ENCODE peak calls at places on chromosomes 4 and X, in seven cellular contexts. J, Z, I, K, D, M and B are unnamed samples.

GRCh38 chr4:160423879-160424451 is 1321.1 kb downstream of the RAPGEF2 start:
- DNase-seq in J (no peak), Z (no peak), I (no peak), D (no peak), K (no peak), M (no peak), B (no peak)

GRCh38 chr4:6372649-6373525 is 99.5 kb downstream of the PPP2R2C start:
- DNase-seq in M (no peak), K (peak), D (peak), J (peak), Z (peak), I (peak), B (peak)

GRCh38 chrX:154748712-154749339 is 2.1 kb downstream of the GAB3 start:
- DNase-seq in M (no peak), D (peak), J (peak), I (no peak), Z (no peak), K (peak), B (no peak)

GRCh38 chr4:115279300-115279699 is 165.9 kb upstream of the NDST4 start:
- DNase-seq in I (no peak), M (no peak), J (no peak), D (no peak), K (no peak), Z (no peak), B (no peak)

GRCh38 chr4:139950568-139950967 is 203.4 kb downstream of the MAML3 start:
- DNase-seq in K (no peak), I (peak), D (no peak), J (no peak), Z (peak), M (no peak), B (peak)

GRCh38 chrX:150162141-150162540 is 201.0 kb upstream of the MAMLD1 start:
- DNase-seq in D (no peak), I (no peak), K (no peak), M (no peak), J (no peak), Z (no peak), B (no peak)

GRCh38 chrX:7146703-7147430 is 645 bp upstream of the STS start:
- DNase-seq in Z (no peak), D (no peak), J (peak), I (no peak), K (no peak), M (no peak), B (no peak)

GRCh38 chrX:133658244-133658911 is 243.1 kb upstream of the GPC4 start:
- DNase-seq in J (no peak), K (no peak), D (no peak), Z (no peak), M (no peak), I (no peak), B (no peak)

GRCh38 chrX:131617182-131617581 is 73.3 kb downstream of the OR13H1 start:
- DNase-seq in M (no peak), K (no peak), Z (no peak), I (no peak), D (no peak), J (no peak), B (no peak)

GRCh38 chr4:78766650-78767049 is 9.5 kb upstream of the BMP2K start:
- DNase-seq in K (no peak), J (no peak), I (no peak), M (no peak), Z (no peak), D (no peak), B (no peak)

GRCh38 chr4:1278336-1278670 is 11.4 kb upstream of the MAEA start:
- DNase-seq in Z (no peak), K (no peak), M (no peak), I (no peak), D (no peak), J (no peak), B (no peak)

GRCh38 chrX:24899391-24899790 is 116.4 kb downstream of the ARX start:
- DNase-seq in D (no peak), J (no peak), I (no peak), K (no peak), Z (no peak), M (no peak), B (no peak)

GRCh38 chrX:130173190-130173895 is 1.6 kb downstream of the RAB33A start:
- DNase-seq in I (peak), J (peak), D (no peak), M (no peak), K (no peak), Z (no peak), B (no peak)

GRCh38 chrX:129781134-129782014 is 1.6 kb downstream of the SASH3 start:
- DNase-seq in K (no peak), Z (peak), J (no peak), I (peak), D (no peak), M (no peak), B (peak)

GRCh38 chrX:109839694-109840358 is 106.8 kb upstream of the ACSL4 start:
- DNase-seq in M (peak), Z (no peak), J (peak), I (no peak), D (no peak), K (no peak), B (no peak)

GRCh38 chr4:19575959-19576358 is 675.7 kb upstream of the SLIT2 start:
- DNase-seq in J (no peak), K (no peak), Z (no peak), I (no peak), M (no peak), D (no peak), B (no peak)

GRCh38 chr4:139761461-139761860 is 95.8 kb downstream of the MGST2 start:
- DNase-seq in J (peak), I (no peak), K (peak), Z (no peak), D (peak), M (no peak), B (peak)

GRCh38 chrX:108250654-108251579 is 159.3 kb downstream of the ATG4A start:
- DNase-seq in J (no peak), I (no peak), K (no peak), Z (no peak), D (no peak), M (no peak), B (no peak)

GRCh38 chr4:139810710-139811109 is 145.1 kb downstream of the MGST2 start:
- DNase-seq in M (no peak), J (no peak), I (no peak), D (no peak), Z (no peak), K (no peak), B (no peak)

GRCh38 chrX:134146493-134146892 is 90.5 kb upstream of the CCDC160 start:
- DNase-seq in M (no peak), Z (no peak), K (no peak), J (no peak), D (peak), I (no peak), B (no peak)

GRCh38 chrX:7139202-7140081 is 8.1 kb upstream of the STS start:
- DNase-seq in M (no peak), K (no peak), I (no peak), Z (no peak), D (no peak), J (no peak), B (no peak)

GRCh38 chr4:71545168-71545567 is 206.3 kb downstream of the SLC4A4 start:
- DNase-seq in K (no peak), J (no peak), M (no peak), I (no peak), Z (no peak), D (no peak), B (no peak)

GRCh38 chrX:103688949-103689348 is 2.5 kb upstream of the MORF4L2 start:
- DNase-seq in I (no peak), Z (no peak), K (peak), J (no peak), M (no peak), D (peak), B (no peak)

GRCh38 chr4:8303485-8304281 is 34.1 kb downstream of the HTRA3 start:
- DNase-seq in I (no peak), J (peak), D (peak), K (no peak), Z (no peak), M (peak), B (no peak)

GRCh38 chr4:141020801-141021261 is 112.4 kb downstream of the RNF150 start:
- DNase-seq in I (no peak), K (no peak), Z (no peak), D (no peak), M (no peak), J (no peak), B (no peak)

GRCh38 chr4:101649790-101650450 is 140.6 kb upstream of the BANK1 start:
- DNase-seq in J (no peak), D (no peak), I (no peak), K (no peak), M (no peak), Z (no peak), B (no peak)

GRCh38 chr4:141247430-141247780 is 26.7 kb downstream of the ZNF330 start:
- DNase-seq in J (no peak), Z (no peak), K (no peak), D (no peak), I (no peak), M (no peak), B (no peak)

GRCh38 chr4:104451573-104451972 is 43.1 kb downstream of the CXXC4 start:
- DNase-seq in I (no peak), D (no peak), Z (no peak), J (no peak), K (peak), M (no peak), B (no peak)

DNA sequence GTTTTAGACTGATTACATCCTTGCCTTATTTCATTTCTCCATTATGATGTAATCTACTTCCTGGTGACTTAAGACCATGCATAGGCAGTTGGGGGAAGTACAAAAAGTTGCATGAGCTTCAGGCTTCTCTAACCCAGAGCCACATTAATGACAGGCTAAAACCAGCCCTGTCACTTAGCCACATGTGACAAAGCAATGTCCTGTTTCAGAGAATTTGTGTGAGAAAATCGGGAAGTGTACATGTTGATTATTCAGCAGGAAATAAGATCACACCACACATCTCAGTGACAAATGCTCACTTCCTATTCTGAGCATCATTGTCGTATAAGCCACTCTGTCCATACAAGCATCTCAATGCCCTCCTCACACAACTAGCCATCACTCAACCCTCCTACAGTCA is 98.5 kb upstream of the MAGEB16 start:
- DNase-seq in K (no peak), I (no peak), D (no peak), M (no peak), J (no peak), Z (no peak), B (no peak)
- TF ChIP-seq TAF1 in K (no peak), I (no peak), D (no peak), M (no peak), J (no peak), Z (no peak), B (no peak)

GRCh38 chr4:128700659-128701350 is 108.7 kb upstream of the JADE1 start:
- DNase-seq in D (no peak), M (no peak), K (no peak), J (no peak), Z (no peak), I (no peak), B (no peak)
- TF ChIP-seq TAF1 in D (no peak), M (no peak), K (no peak), J (no peak), Z (no peak), I (no peak), B (no peak)

DNA sequence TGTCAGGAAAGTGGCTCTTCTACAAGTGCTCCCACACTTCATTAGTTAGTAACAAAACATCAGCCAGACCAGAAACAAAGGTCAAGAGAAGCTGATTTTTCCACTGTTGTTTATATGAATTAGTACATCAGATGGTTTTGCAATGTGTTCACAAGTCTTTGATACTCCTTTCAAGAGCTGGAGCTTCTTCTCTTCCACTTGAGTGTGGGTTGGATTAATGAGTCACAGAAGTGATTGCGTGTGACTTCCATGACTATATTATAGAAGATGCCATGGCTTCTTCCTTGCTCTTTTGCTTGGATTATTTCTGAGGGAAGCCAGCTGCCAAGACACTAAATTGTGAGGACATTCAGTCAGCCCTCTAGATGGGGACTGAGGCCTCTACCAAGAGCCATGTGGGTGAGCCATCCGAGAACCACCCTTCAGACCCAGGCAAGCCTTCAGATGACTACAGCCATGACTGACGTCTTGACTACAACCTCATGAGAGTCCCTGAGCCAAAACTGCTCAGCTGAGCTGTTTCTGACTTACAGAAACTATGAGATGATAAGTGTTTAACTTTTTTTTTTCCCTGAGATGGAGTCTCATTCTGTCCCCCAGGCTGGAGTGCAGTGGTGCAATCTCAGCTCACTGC is 18.1 kb downstream of the SOWAHB start:
- DNase-seq in K (no peak), J (no peak), M (no peak), D (no peak), I (no peak), Z (no peak), B (no peak)
- TF ChIP-seq TAF1 in K (no peak), J (no peak), M (no peak), D (no peak), I (no peak), Z (no peak), B (no peak)

GRCh38 chr4:114271031-114271430 is 291.6 kb upstream of the ARSJ start:
- DNase-seq in I (no peak), K (no peak), D (no peak), J (no peak), M (no peak), Z (no peak), B (no peak)

GRCh38 chr4:114277690-114278089 is 298.2 kb upstream of the ARSJ start:
- DNase-seq in Z (no peak), J (no peak), D (no peak), K (no peak), M (no peak), I (no peak), B (no peak)

GRCh38 chr4:114267976-114268375 is 288.5 kb upstream of the ARSJ start:
- DNase-seq in K (no peak), D (no peak), M (no peak), J (no peak), I (no peak), Z (no peak), B (no peak)

GRCh38 chr4:114273246-114273645 is 293.8 kb upstream of the ARSJ start:
- DNase-seq in M (no peak), I (no peak), Z (no peak), J (no peak), K (no peak), D (no peak), B (no peak)

DNA sequence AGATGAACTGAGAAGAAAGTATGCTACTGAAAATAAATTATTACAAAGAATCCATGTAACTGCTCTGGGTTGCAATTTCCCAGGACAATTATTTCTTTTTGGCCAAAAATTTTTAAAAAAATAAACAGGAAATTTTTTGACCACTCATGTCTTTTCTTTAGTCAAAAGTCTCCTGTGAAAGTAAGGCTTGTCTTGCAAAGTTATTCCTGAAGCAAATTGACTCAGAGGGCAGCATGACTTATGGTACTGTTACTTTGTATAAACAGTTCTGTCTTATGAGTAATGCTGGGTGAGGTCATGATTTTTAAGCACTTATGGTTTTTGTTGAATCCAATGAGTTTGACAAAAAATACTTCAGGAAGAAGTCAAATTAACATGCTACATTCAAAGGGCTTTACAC is 292.8 kb upstream of the ARSJ start:
- DNase-seq in M (no peak), K (no peak), I (no peak), Z (no peak), D (no peak), J (no peak), B (no peak)
- TF ChIP-seq TAF1 in M (no peak), K (no peak), I (no peak), Z (no peak), D (no peak), J (no peak), B (no peak)

GRCh38 chr4:81196126-81196650 is 18.8 kb downstream of the PRKG2 start:
- DNase-seq in Z (no peak), K (no peak), D (no peak), I (no peak), J (no peak), M (no peak), B (no peak)
- TF ChIP-seq TAF1 in Z (no peak), K (no peak), D (no peak), I (no peak), J (no peak), M (no peak), B (no peak)

GRCh38 chrX:70769659-70770232 is 138.8 kb downstream of the TEX11 start:
- DNase-seq in J (peak), I (no peak), M (no peak), D (no peak), K (peak), Z (no peak), B (no peak)
- TF ChIP-seq TAF1 in J (no peak), I (no peak), M (no peak), D (no peak), K (no peak), Z (no peak), B (no peak)